ENCODE peak calls at places on chromosomes 7 and 10, in seven cellular contexts. One of them, this sample, is unnamed.

GRCh38 chr7:16926283-16926682 is 44.5 kb upstream of the AGR3 start:
- DNase-seq in cortex of kidney: no peak
- DNase-seq in choroid plexus epithelial cell: peak
- DNase-seq in stimulated activated CD4-positive, alpha-beta T cell treated with anti-CD3 and anti-CD28 coated beads, Interleukin-4, amount 100 ng/mL, for 4 hours: no peak
- DNase-seq in hypothalamus: no peak
- DNase-seq in lower lobe of right lung: no peak
- DNase-seq in NCI-H1092 treated with DMSO at 0.1 percent for 48 hours: peak
- DNase-seq in this sample: no peak

GRCh38 chr7:4856336-4857056 is 5.3 kb downstream of the PAPOLB start:
- DNase-seq in cortex of kidney: no peak
- DNase-seq in choroid plexus epithelial cell: no peak
- DNase-seq in stimulated activated CD4-positive, alpha-beta T cell treated with anti-CD3 and anti-CD28 coated beads, Interleukin-4, amount 100 ng/mL, for 4 hours: no peak
- DNase-seq in hypothalamus: no peak
- DNase-seq in lower lobe of right lung: no peak
- DNase-seq in NCI-H1092 treated with DMSO at 0.1 percent for 48 hours: no peak
- DNase-seq in this sample: no peak

GRCh38 chr7:135664046-135664589 is 1.8 kb downstream of the STMP1 start:
- DNase-seq in cortex of kidney: no peak
- DNase-seq in choroid plexus epithelial cell: no peak
- DNase-seq in stimulated activated CD4-positive, alpha-beta T cell treated with anti-CD3 and anti-CD28 coated beads, Interleukin-4, amount 100 ng/mL, for 4 hours: no peak
- DNase-seq in hypothalamus: no peak
- DNase-seq in lower lobe of right lung: no peak
- DNase-seq in NCI-H1092 treated with DMSO at 0.1 percent for 48 hours: no peak
- DNase-seq in this sample: no peak

GRCh38 chr7:88226886-88227516 is 7.2 kb upstream of the SRI start:
- DNase-seq in cortex of kidney: no peak
- DNase-seq in choroid plexus epithelial cell: peak
- DNase-seq in stimulated activated CD4-positive, alpha-beta T cell treated with anti-CD3 and anti-CD28 coated beads, Interleukin-4, amount 100 ng/mL, for 4 hours: no peak
- DNase-seq in hypothalamus: no peak
- DNase-seq in lower lobe of right lung: peak
- DNase-seq in NCI-H1092 treated with DMSO at 0.1 percent for 48 hours: no peak
- DNase-seq in this sample: no peak

GRCh38 chr10:109259293-109259692 is 664.0 kb downstream of the XPNPEP1 start:
- DNase-seq in cortex of kidney: no peak
- DNase-seq in choroid plexus epithelial cell: peak
- DNase-seq in stimulated activated CD4-positive, alpha-beta T cell treated with anti-CD3 and anti-CD28 coated beads, Interleukin-4, amount 100 ng/mL, for 4 hours: no peak
- DNase-seq in hypothalamus: no peak
- DNase-seq in lower lobe of right lung: no peak
- DNase-seq in NCI-H1092 treated with DMSO at 0.1 percent for 48 hours: no peak
- DNase-seq in this sample: no peak

GRCh38 chr7:70776627-70777101 is 355.3 kb upstream of the GALNT17 start:
- DNase-seq in cortex of kidney: no peak
- DNase-seq in choroid plexus epithelial cell: no peak
- DNase-seq in stimulated activated CD4-positive, alpha-beta T cell treated with anti-CD3 and anti-CD28 coated beads, Interleukin-4, amount 100 ng/mL, for 4 hours: no peak
- DNase-seq in hypothalamus: peak
- DNase-seq in lower lobe of right lung: no peak
- DNase-seq in NCI-H1092 treated with DMSO at 0.1 percent for 48 hours: no peak
- DNase-seq in this sample: no peak

GRCh38 chr7:108016841-108017775 is 14.1 kb upstream of the LAMB1 start:
- DNase-seq in cortex of kidney: no peak
- DNase-seq in choroid plexus epithelial cell: peak
- DNase-seq in stimulated activated CD4-positive, alpha-beta T cell treated with anti-CD3 and anti-CD28 coated beads, Interleukin-4, amount 100 ng/mL, for 4 hours: no peak
- DNase-seq in hypothalamus: no peak
- DNase-seq in lower lobe of right lung: no peak
- DNase-seq in NCI-H1092 treated with DMSO at 0.1 percent for 48 hours: peak
- DNase-seq in this sample: no peak

GRCh38 chr10:120746016-120746755 is 105.0 kb upstream of the WDR11 start:
- DNase-seq in cortex of kidney: no peak
- DNase-seq in choroid plexus epithelial cell: no peak
- DNase-seq in stimulated activated CD4-positive, alpha-beta T cell treated with anti-CD3 and anti-CD28 coated beads, Interleukin-4, amount 100 ng/mL, for 4 hours: no peak
- DNase-seq in hypothalamus: no peak
- DNase-seq in lower lobe of right lung: no peak
- DNase-seq in NCI-H1092 treated with DMSO at 0.1 percent for 48 hours: no peak
- DNase-seq in this sample: no peak

GRCh38 chr10:20970044-20970443 is 72.9 kb upstream of the NEBL start:
- DNase-seq in cortex of kidney: no peak
- DNase-seq in choroid plexus epithelial cell: peak
- DNase-seq in stimulated activated CD4-positive, alpha-beta T cell treated with anti-CD3 and anti-CD28 coated beads, Interleukin-4, amount 100 ng/mL, for 4 hours: no peak
- DNase-seq in hypothalamus: no peak
- DNase-seq in lower lobe of right lung: no peak
- DNase-seq in NCI-H1092 treated with DMSO at 0.1 percent for 48 hours: no peak
- DNase-seq in this sample: no peak

GRCh38 chr7:102377-102711 is 90.0 kb upstream of the FAM20C start:
- DNase-seq in cortex of kidney: no peak
- DNase-seq in choroid plexus epithelial cell: no peak
- DNase-seq in stimulated activated CD4-positive, alpha-beta T cell treated with anti-CD3 and anti-CD28 coated beads, Interleukin-4, amount 100 ng/mL, for 4 hours: no peak
- DNase-seq in hypothalamus: no peak
- DNase-seq in lower lobe of right lung: no peak
- DNase-seq in NCI-H1092 treated with DMSO at 0.1 percent for 48 hours: no peak
- DNase-seq in this sample: no peak

GRCh38 chr7:138074540-138074939 is 1.7 kb upstream of the AKR1D1 start:
- DNase-seq in cortex of kidney: no peak
- DNase-seq in choroid plexus epithelial cell: no peak
- DNase-seq in stimulated activated CD4-positive, alpha-beta T cell treated with anti-CD3 and anti-CD28 coated beads, Interleukin-4, amount 100 ng/mL, for 4 hours: no peak
- DNase-seq in hypothalamus: no peak
- DNase-seq in lower lobe of right lung: no peak
- DNase-seq in NCI-H1092 treated with DMSO at 0.1 percent for 48 hours: no peak
- DNase-seq in this sample: no peak

GRCh38 chr10:30027057-30028005 is 32.1 kb downstream of the JCAD start:
- DNase-seq in cortex of kidney: no peak
- DNase-seq in choroid plexus epithelial cell: peak
- DNase-seq in stimulated activated CD4-positive, alpha-beta T cell treated with anti-CD3 and anti-CD28 coated beads, Interleukin-4, amount 100 ng/mL, for 4 hours: peak
- DNase-seq in hypothalamus: no peak
- DNase-seq in lower lobe of right lung: peak
- DNase-seq in NCI-H1092 treated with DMSO at 0.1 percent for 48 hours: no peak
- DNase-seq in this sample: peak

GRCh38 chr7:13880789-13881188 is 108.7 kb downstream of the ETV1 start:
- DNase-seq in cortex of kidney: no peak
- DNase-seq in choroid plexus epithelial cell: peak
- DNase-seq in stimulated activated CD4-positive, alpha-beta T cell treated with anti-CD3 and anti-CD28 coated beads, Interleukin-4, amount 100 ng/mL, for 4 hours: no peak
- DNase-seq in hypothalamus: no peak
- DNase-seq in lower lobe of right lung: no peak
- DNase-seq in NCI-H1092 treated with DMSO at 0.1 percent for 48 hours: no peak
- DNase-seq in this sample: no peak

GRCh38 chr7:55081067-55081853 is 62.4 kb downstream of the EGFR start:
- DNase-seq in cortex of kidney: no peak
- DNase-seq in choroid plexus epithelial cell: no peak
- DNase-seq in stimulated activated CD4-positive, alpha-beta T cell treated with anti-CD3 and anti-CD28 coated beads, Interleukin-4, amount 100 ng/mL, for 4 hours: no peak
- DNase-seq in hypothalamus: no peak
- DNase-seq in lower lobe of right lung: no peak
- DNase-seq in NCI-H1092 treated with DMSO at 0.1 percent for 48 hours: no peak
- DNase-seq in this sample: no peak

GRCh38 chr10:115948415-115948814 is 324.6 kb downstream of the GFRA1 start:
- DNase-seq in cortex of kidney: no peak
- DNase-seq in choroid plexus epithelial cell: no peak
- DNase-seq in stimulated activated CD4-positive, alpha-beta T cell treated with anti-CD3 and anti-CD28 coated beads, Interleukin-4, amount 100 ng/mL, for 4 hours: no peak
- DNase-seq in hypothalamus: no peak
- DNase-seq in lower lobe of right lung: no peak
- DNase-seq in NCI-H1092 treated with DMSO at 0.1 percent for 48 hours: no peak
- DNase-seq in this sample: no peak

GRCh38 chr7:115779561-115779960 is 251.0 kb downstream of the TFEC start:
- DNase-seq in cortex of kidney: no peak
- DNase-seq in choroid plexus epithelial cell: peak
- DNase-seq in stimulated activated CD4-positive, alpha-beta T cell treated with anti-CD3 and anti-CD28 coated beads, Interleukin-4, amount 100 ng/mL, for 4 hours: no peak
- DNase-seq in hypothalamus: no peak
- DNase-seq in lower lobe of right lung: no peak
- DNase-seq in NCI-H1092 treated with DMSO at 0.1 percent for 48 hours: no peak
- DNase-seq in this sample: no peak

GRCh38 chr7:111175908-111176307 is 85.0 kb downstream of the LRRN3 start:
- DNase-seq in cortex of kidney: no peak
- DNase-seq in choroid plexus epithelial cell: no peak
- DNase-seq in stimulated activated CD4-positive, alpha-beta T cell treated with anti-CD3 and anti-CD28 coated beads, Interleukin-4, amount 100 ng/mL, for 4 hours: no peak
- DNase-seq in hypothalamus: no peak
- DNase-seq in lower lobe of right lung: no peak
- DNase-seq in NCI-H1092 treated with DMSO at 0.1 percent for 48 hours: no peak
- DNase-seq in this sample: no peak

GRCh38 chr10:81920213-81920829 is 45.3 kb downstream of the NRG3 start:
- DNase-seq in cortex of kidney: no peak
- DNase-seq in choroid plexus epithelial cell: peak
- DNase-seq in stimulated activated CD4-positive, alpha-beta T cell treated with anti-CD3 and anti-CD28 coated beads, Interleukin-4, amount 100 ng/mL, for 4 hours: no peak
- DNase-seq in hypothalamus: no peak
- DNase-seq in lower lobe of right lung: no peak
- DNase-seq in NCI-H1092 treated with DMSO at 0.1 percent for 48 hours: no peak
- DNase-seq in this sample: no peak